ENCODE peak calls at places on chromosomes 16 and 17, in four cellular contexts. G is lower lobe of right lung, R is tibial nerve, A is fibroblast of pulmonary artery. Y is an unnamed sample.
A peak's percentile ranks its signal among the peaks of the same experiment; 100 is the strongest.

GRCh38 chr17:47850692-47851573 is at the start of gene SP6:
- DNase-seq in R (no peak), G (peak; percentile 84), A (peak; percentile 47), Y (peak; percentile 24)

GRCh38 chr17:12998461-12998860 is 19.4 kb downstream of the ELAC2 start:
- DNase-seq in R (no peak), A (no peak), G (no peak), Y (no peak)

GRCh38 chr17:44541884-44542581 is 15.3 kb upstream of the FZD2 start:
- DNase-seq in A (no peak), G (no peak), R (no peak), Y (no peak)

GRCh38 chr16:67953641-67954375 is 9.9 kb upstream of the LCAT start:
- DNase-seq in A (no peak), R (no peak), G (no peak), Y (no peak)

GRCh38 chr16:64991011-64991410 is 130.9 kb downstream of the CDH11 start:
- DNase-seq in A (no peak), G (no peak), R (no peak), Y (no peak)

GRCh38 chr17:77888242-77889134 is 70.0 kb upstream of the TNRC6C start:
- DNase-seq in A (no peak), R (no peak), G (peak; percentile 24), Y (no peak)

GRCh38 chr16:71262391-71262790 is 26.8 kb downstream of the CMTR2 start:
- DNase-seq in G (no peak), R (no peak), A (no peak), Y (no peak)

GRCh38 chr17:63304704-63305261 is 141.3 kb downstream of the CYB561 start:
- DNase-seq in G (no peak), R (no peak), A (no peak), Y (no peak)

GRCh38 chr17:27471321-27472269 is 15.3 kb downstream of the KSR1 start:
- DNase-seq in R (no peak), G (no peak), A (no peak), Y (peak; percentile 31)

GRCh38 chr17:61411114-61411943 is 11.7 kb downstream of the TBX2 start:
- DNase-seq in A (no peak), R (no peak), G (peak; percentile 74), Y (peak; percentile 61)

GRCh38 chr17:78998311-78999055 is 11.1 kb downstream of the CANT1 start:
- DNase-seq in G (no peak), R (no peak), A (no peak), Y (no peak)

GRCh38 chr17:64780096-64781012 is 118.2 kb upstream of the SMURF2 start:
- DNase-seq in R (no peak), A (no peak), G (peak; percentile 89), Y (no peak)

GRCh38 chr17:28667870-28668269 is 5.9 kb downstream of the SUPT6H start:
- DNase-seq in A (no peak), R (no peak), G (no peak), Y (no peak)

GRCh38 chr16:84228321-84228838 is 11.4 kb downstream of the KCNG4 start:
- DNase-seq in R (peak; percentile 78), A (peak; percentile 91), G (peak; percentile 58), Y (peak; percentile 91)

GRCh38 chr16:14241631-14242030 is 170.5 kb downstream of the MRTFB start:
- DNase-seq in G (no peak), R (no peak), A (no peak), Y (no peak)

GRCh38 chr16:57870753-57871454 is 68.6 kb upstream of the KIFC3 start:
- DNase-seq in G (no peak), A (no peak), R (no peak), Y (no peak)

GRCh38 chr17:41397003-41397665 is at the start of gene KRT31:
- DNase-seq in G (no peak), R (no peak), A (no peak), Y (no peak)

GRCh38 chr17:74635418-74635817 is 11.9 kb upstream of the CD300E start:
- DNase-seq in A (no peak), R (no peak), G (no peak), Y (no peak)

GRCh38 chr16:26051078-26051477 is 359.3 kb downstream of the HS3ST4 start:
- DNase-seq in G (no peak), A (no peak), R (no peak), Y (no peak)

GRCh38 chr16:5031601-5032000 is 2.1 kb downstream of the NAGPA start:
- DNase-seq in R (no peak), A (no peak), G (peak; percentile 27), Y (no peak)

GRCh38 chr16:13906426-13907089 is 13.4 kb upstream of the ERCC4 start:
- DNase-seq in R (no peak), A (no peak), G (no peak), Y (no peak)

GRCh38 chr17:7252176-7253043 is at the start of gene ELP5:
- DNase-seq in A (peak; percentile 96), G (peak; percentile 97), R (peak; percentile 95), Y (peak; percentile 96)

GRCh38 chr17:49567104-49567521 is 8.6 kb upstream of the NXPH3 start:
- DNase-seq in G (peak; percentile 43), R (no peak), A (no peak), Y (no peak)

GRCh38 chr17:42422958-42423712 is at the start of gene CAVIN1:
- DNase-seq in A (peak; percentile 98), R (peak; percentile 99), G (peak; percentile 95), Y (peak; percentile 99)

GRCh38 chr16:90018297-90019200 is 707 bp downstream of the DBNDD1 start:
- DNase-seq in R (no peak), G (no peak), A (no peak), Y (no peak)

GRCh38 chr17:68822752-68823289 is 132.4 kb downstream of the ABCA8 start:
- DNase-seq in R (no peak), G (no peak), A (no peak), Y (no peak)

GRCh38 chr16:1461146-1461545 is 13.7 kb downstream of the CLCN7 start:
- DNase-seq in G (no peak), A (no peak), R (no peak), Y (no peak)

GRCh38 chr16:19085679-19086200 is 18.3 kb downstream of the COQ7 start:
- DNase-seq in G (no peak), R (peak; percentile 25), A (peak; percentile 33), Y (no peak)

GRCh38 chr17:43673516-43674323 is 12.0 kb upstream of the MEOX1 start:
- DNase-seq in R (peak; percentile 89), A (peak; percentile 76), G (peak; percentile 73), Y (peak; percentile 61)

GRCh38 chr17:68198931-68199836 is 48.7 kb upstream of the AMZ2 start:
- DNase-seq in G (no peak), R (no peak), A (no peak), Y (peak; percentile 8)

GRCh38 chr16:21104124-21104860 is 46.4 kb downstream of the DNAH3 start:
- DNase-seq in G (no peak), R (no peak), A (peak; percentile 65), Y (peak; percentile 88)

GRCh38 chr16:21097151-21097550 is 53.5 kb downstream of the DNAH3 start:
- DNase-seq in R (no peak), A (peak; percentile 10), G (no peak), Y (peak; percentile 28)

GRCh38 chr16:21100447-21100846 is 50.2 kb downstream of the DNAH3 start:
- DNase-seq in A (peak; percentile 64), G (no peak), R (no peak), Y (peak; percentile 89)

GRCh38 chr16:21101631-21102420 is 48.8 kb downstream of the DNAH3 start:
- DNase-seq in R (no peak), A (peak; percentile 39), G (no peak), Y (peak; percentile 10)
- H3K4me3 ChIP-seq in R (no peak overlapping the region), A (no peak overlapping the region), G (no peak overlapping the region), Y (no peak overlapping the region)

GRCh38 chr17:66304304-66305174 is 2.1 kb downstream of the PRKCA start:
- DNase-seq in G (no peak), A (peak; percentile 33), R (no peak), Y (peak; percentile 42)
- TF ChIP-seq CTCF in G (no peak), A (no peak), R (no peak), Y (peak; percentile 12)

GRCh38 chr16:28496844-28497243 is 2.4 kb downstream of the APOBR start:
- DNase-seq in A (no peak), G (no peak), R (no peak), Y (no peak)
- H3K4me3 ChIP-seq in A (no peak overlapping the region), G (no peak overlapping the region), R (no peak overlapping the region), Y (no peak overlapping the region)

DNA sequence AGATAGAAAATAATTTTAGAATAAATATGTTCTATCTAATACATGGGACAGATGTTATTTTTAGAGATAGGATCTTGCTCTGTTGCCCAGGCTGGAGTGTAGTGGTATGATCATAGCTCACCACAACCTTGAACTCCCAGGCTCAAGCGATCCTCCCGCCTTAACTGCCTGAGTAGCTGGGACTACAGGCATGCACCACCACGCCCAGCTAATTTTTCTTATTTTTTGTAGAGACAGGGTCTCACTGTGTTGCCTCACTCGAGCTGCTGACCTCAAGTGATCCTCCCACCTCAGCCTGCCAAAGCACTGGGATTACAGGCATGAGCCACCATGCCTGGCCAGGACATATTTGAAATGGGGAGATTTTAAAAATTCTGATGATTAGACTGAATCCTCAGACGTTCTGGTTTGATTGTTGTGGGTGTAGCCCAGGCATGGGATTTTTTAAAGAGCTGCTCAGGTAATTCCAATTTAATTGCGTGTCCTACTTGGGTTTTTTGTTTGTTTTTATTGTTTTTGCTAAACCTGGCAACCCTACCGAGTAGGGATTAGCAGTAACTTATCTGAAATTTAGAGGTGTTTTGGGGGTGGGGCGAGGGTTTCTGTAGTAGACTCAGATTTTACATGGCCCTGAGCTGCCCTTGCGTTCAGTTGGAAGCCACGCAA is 142.9 kb downstream of the RAB11FIP4 start:
- DNase-seq in R (no peak), G (no peak), A (peak; percentile 9), Y (no peak)
- TF ChIP-seq CTCF in R (no peak), G (no peak), A (no peak), Y (no peak)

DNA sequence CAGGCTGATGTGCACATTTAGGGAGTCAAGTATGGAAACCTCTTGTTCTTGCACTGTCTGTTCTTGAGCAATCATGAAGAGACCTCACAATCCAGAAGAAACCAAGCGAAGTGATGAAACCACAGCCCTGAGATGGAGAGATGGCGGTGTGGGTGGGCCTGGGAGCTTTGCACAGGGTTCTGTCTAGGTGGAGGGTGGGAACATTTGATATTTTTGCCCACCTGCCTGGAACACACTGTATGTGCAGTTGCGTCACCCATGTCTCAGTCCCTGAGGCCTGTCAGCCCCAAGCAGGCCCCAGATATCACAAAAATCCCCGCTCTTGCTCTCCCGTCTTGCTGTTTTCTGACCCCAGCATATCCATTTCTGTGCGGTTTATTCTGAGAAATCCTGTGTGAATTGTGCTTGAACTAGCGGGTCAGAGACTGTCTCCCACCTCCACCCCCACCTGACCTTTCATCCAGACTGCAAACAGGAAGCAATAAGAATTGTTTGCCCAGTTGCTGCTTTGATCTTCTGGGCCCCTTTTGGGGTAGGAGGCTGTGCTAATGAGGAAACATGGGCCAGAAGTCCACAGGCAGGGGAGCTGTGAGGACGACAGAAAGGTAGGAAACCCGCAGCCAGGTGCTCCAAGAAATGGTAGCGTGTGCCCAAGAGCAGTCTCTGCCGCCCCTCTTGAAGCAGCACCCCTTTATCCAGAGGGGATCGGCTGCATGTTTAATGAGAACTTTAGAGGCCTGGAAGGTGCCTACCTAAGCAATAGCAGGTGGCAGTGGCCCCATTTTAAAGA is 183.8 kb downstream of the CCDC182 start:
- DNase-seq in G (no peak), R (no peak), A (no peak), Y (no peak)
- H3K4me3 ChIP-seq in G (no peak overlapping the region), R (no peak overlapping the region), A (no peak overlapping the region), Y (no peak overlapping the region)

Y was measured in astrocyte of the spinal cord.